ENCODE peak calls at places on chromosomes 6 and 20, in six cellular contexts. One of them, this sample, is unnamed. For H3K4me1, the result is how much of the 10 kb centered on the place peaks cover.

GRCh38 chr6:121839891-121840290 is 404.4 kb downstream of the GJA1 start:
- DNase-seq in tibial nerve: no peak
- DNase-seq in endothelial cell of umbilical vein: no peak
- DNase-seq in OCI-LY7: no peak
- DNase-seq in thoracic aorta: no peak
- DNase-seq in Peyer's patch: no peak
- DNase-seq in this sample: no peak

GRCh38 chr6:32607263-32607987 is 17.8 kb upstream of the HLA-DRB1 start:
- DNase-seq in tibial nerve: no peak
- DNase-seq in OCI-LY7: no peak
- DNase-seq in endothelial cell of umbilical vein: no peak
- DNase-seq in thoracic aorta: no peak
- DNase-seq in Peyer's patch: peak
- DNase-seq in this sample: no peak

GRCh38 chr6:41494212-41495115 is 51.7 kb upstream of the FOXP4 start:
- DNase-seq in tibial nerve: no peak
- DNase-seq in OCI-LY7: no peak
- DNase-seq in endothelial cell of umbilical vein: no peak
- DNase-seq in thoracic aorta: no peak
- DNase-seq in Peyer's patch: no peak
- DNase-seq in this sample: no peak

GRCh38 chr20:9015984-9016324 is 52.9 kb upstream of the PLCB4 start:
- DNase-seq in OCI-LY7: no peak
- DNase-seq in endothelial cell of umbilical vein: no peak
- DNase-seq in thoracic aorta: no peak
- DNase-seq in Peyer's patch: no peak
- DNase-seq in tibial nerve: no peak
- DNase-seq in this sample: no peak

GRCh38 chr20:63064745-63065711 is 58.3 kb upstream of the BHLHE23 start:
- DNase-seq in tibial nerve: no peak
- DNase-seq in endothelial cell of umbilical vein: no peak
- DNase-seq in OCI-LY7: no peak
- DNase-seq in thoracic aorta: no peak
- DNase-seq in Peyer's patch: no peak
- DNase-seq in this sample: no peak

GRCh38 chr6:89997456-89998445 is 103.5 kb downstream of the GJA10 start:
- DNase-seq in endothelial cell of umbilical vein: no peak
- DNase-seq in OCI-LY7: no peak
- DNase-seq in thoracic aorta: no peak
- DNase-seq in tibial nerve: no peak
- DNase-seq in Peyer's patch: no peak
- DNase-seq in this sample: peak

GRCh38 chr20:24951536-24952047 is 2.5 kb downstream of the CST7 start:
- DNase-seq in thoracic aorta: no peak
- DNase-seq in tibial nerve: no peak
- DNase-seq in endothelial cell of umbilical vein: no peak
- DNase-seq in OCI-LY7: no peak
- DNase-seq in Peyer's patch: no peak
- DNase-seq in this sample: no peak

GRCh38 chr6:127641905-127642304 is 64.9 kb downstream of the C6orf58 start:
- DNase-seq in thoracic aorta: no peak
- DNase-seq in Peyer's patch: no peak
- DNase-seq in endothelial cell of umbilical vein: peak
- DNase-seq in tibial nerve: no peak
- DNase-seq in OCI-LY7: peak
- DNase-seq in this sample: no peak

GRCh38 chr6:43972915-43973304 is 154.3 kb downstream of the MRPL14 start:
- DNase-seq in OCI-LY7: no peak
- DNase-seq in thoracic aorta: peak
- DNase-seq in endothelial cell of umbilical vein: peak
- DNase-seq in tibial nerve: no peak
- DNase-seq in Peyer's patch: peak
- DNase-seq in this sample: peak

GRCh38 chr6:49835140-49835539 is 31.2 kb downstream of the CRISP1 start:
- DNase-seq in Peyer's patch: no peak
- DNase-seq in OCI-LY7: no peak
- DNase-seq in thoracic aorta: no peak
- DNase-seq in tibial nerve: no peak
- DNase-seq in endothelial cell of umbilical vein: no peak
- DNase-seq in this sample: no peak

GRCh38 chr6:100706491-100706890 is 174.6 kb downstream of the ASCC3 start:
- DNase-seq in thoracic aorta: no peak
- DNase-seq in endothelial cell of umbilical vein: no peak
- DNase-seq in Peyer's patch: no peak
- DNase-seq in OCI-LY7: no peak
- DNase-seq in tibial nerve: no peak
- DNase-seq in this sample: no peak

GRCh38 chr6:41090841-41091761 is 18.3 kb downstream of the NFYA start:
- DNase-seq in endothelial cell of umbilical vein: no peak
- DNase-seq in OCI-LY7: no peak
- DNase-seq in Peyer's patch: no peak
- DNase-seq in tibial nerve: no peak
- DNase-seq in thoracic aorta: no peak
- DNase-seq in this sample: peak

GRCh38 chr20:57780398-57780797 is 70.6 kb upstream of the PMEPA1 start:
- DNase-seq in tibial nerve: no peak
- DNase-seq in endothelial cell of umbilical vein: no peak
- DNase-seq in thoracic aorta: no peak
- DNase-seq in Peyer's patch: no peak
- DNase-seq in OCI-LY7: no peak
- DNase-seq in this sample: no peak

GRCh38 chr6:31945507-31946369 is at the start of gene CFB:
- DNase-seq in OCI-LY7: no peak
- DNase-seq in tibial nerve: peak
- DNase-seq in thoracic aorta: peak
- DNase-seq in Peyer's patch: peak
- DNase-seq in endothelial cell of umbilical vein: peak
- DNase-seq in this sample: peak

GRCh38 chr20:32920530-32921298 is 62.0 kb downstream of the EFCAB8 start:
- DNase-seq in OCI-LY7: no peak
- DNase-seq in thoracic aorta: no peak
- DNase-seq in endothelial cell of umbilical vein: no peak
- DNase-seq in Peyer's patch: no peak
- DNase-seq in tibial nerve: no peak
- DNase-seq in this sample: no peak

GRCh38 chr20:45833030-45833882 is at the start of gene SNX21:
- DNase-seq in tibial nerve: peak
- DNase-seq in endothelial cell of umbilical vein: peak
- DNase-seq in thoracic aorta: peak
- DNase-seq in Peyer's patch: peak
- DNase-seq in OCI-LY7: no peak
- DNase-seq in this sample: peak

GRCh38 chr6:106431405-106431804 is 70.9 kb downstream of the CRYBG1 start:
- DNase-seq in Peyer's patch: no peak
- DNase-seq in OCI-LY7: no peak
- DNase-seq in tibial nerve: no peak
- DNase-seq in endothelial cell of umbilical vein: no peak
- DNase-seq in thoracic aorta: no peak
- DNase-seq in this sample: no peak

DNA sequence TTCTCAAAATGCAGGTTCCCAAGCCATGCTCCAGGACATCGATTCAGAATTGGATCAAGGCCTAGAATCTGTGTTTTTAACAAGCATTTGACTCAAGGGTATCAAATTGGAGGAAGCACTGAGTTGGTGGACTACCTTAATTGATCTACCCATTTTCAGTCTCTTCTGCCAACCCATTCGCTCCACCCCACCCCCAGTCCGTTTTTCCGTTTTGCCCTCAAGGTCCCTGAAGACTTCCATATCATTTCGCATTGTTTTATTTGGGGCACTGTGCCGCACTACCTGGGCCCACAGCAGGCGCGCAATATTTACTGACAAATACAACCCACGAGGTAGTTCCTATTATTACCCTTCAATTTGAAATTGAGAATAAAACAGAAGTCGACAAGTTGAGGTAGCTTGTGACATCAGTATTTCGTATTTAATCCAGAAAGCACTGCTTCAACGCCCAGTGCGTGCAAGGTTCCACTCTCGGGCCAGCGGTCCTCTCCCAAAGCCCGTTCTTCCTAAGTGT is 557 bp upstream of the DHX35 start:
- DNase-seq in thoracic aorta: no peak
- DNase-seq in Peyer's patch: no peak
- DNase-seq in endothelial cell of umbilical vein: no peak
- DNase-seq in tibial nerve: no peak
- DNase-seq in OCI-LY7: peak
- DNase-seq in this sample: no peak
- H3K27ac ChIP-seq in thoracic aorta: no peak
- H3K27ac ChIP-seq in Peyer's patch: peak
- H3K27ac ChIP-seq in endothelial cell of umbilical vein: peak
- H3K27ac ChIP-seq in tibial nerve: peak
- H3K27ac ChIP-seq in OCI-LY7: peak
- H3K27ac ChIP-seq in this sample: peak

GRCh38 chr6:3523966-3524365 is 67.1 kb upstream of the SLC22A23 start:
- DNase-seq in endothelial cell of umbilical vein: no peak
- DNase-seq in Peyer's patch: no peak
- DNase-seq in thoracic aorta: no peak
- DNase-seq in OCI-LY7: no peak
- DNase-seq in tibial nerve: no peak
- DNase-seq in this sample: no peak

GRCh38 chr6:3523288-3523670 is 66.4 kb upstream of the SLC22A23 start:
- DNase-seq in OCI-LY7: no peak
- DNase-seq in thoracic aorta: no peak
- DNase-seq in endothelial cell of umbilical vein: no peak
- DNase-seq in Peyer's patch: no peak
- DNase-seq in tibial nerve: no peak
- DNase-seq in this sample: peak

GRCh38 chr6:3522561-3523287 is 65.9 kb upstream of the SLC22A23 start:
- DNase-seq in thoracic aorta: no peak
- DNase-seq in tibial nerve: no peak
- DNase-seq in endothelial cell of umbilical vein: no peak
- DNase-seq in OCI-LY7: no peak
- DNase-seq in Peyer's patch: no peak
- DNase-seq in this sample: no peak

GRCh38 chr6:3518356-3518841 is 61.5 kb upstream of the SLC22A23 start:
- DNase-seq in thoracic aorta: no peak
- DNase-seq in endothelial cell of umbilical vein: no peak
- DNase-seq in Peyer's patch: no peak
- DNase-seq in tibial nerve: no peak
- DNase-seq in OCI-LY7: no peak
- DNase-seq in this sample: peak

GRCh38 chr6:3520541-3521220 is 63.8 kb upstream of the SLC22A23 start:
- DNase-seq in tibial nerve: no peak
- DNase-seq in endothelial cell of umbilical vein: no peak
- DNase-seq in thoracic aorta: no peak
- DNase-seq in Peyer's patch: no peak
- DNase-seq in OCI-LY7: no peak
- DNase-seq in this sample: no peak
- H3K4me1 ChIP-seq in tibial nerve: under half
- H3K4me1 ChIP-seq in endothelial cell of umbilical vein: under half
- H3K4me1 ChIP-seq in thoracic aorta: under half
- H3K4me1 ChIP-seq in Peyer's patch: under half
- H3K4me1 ChIP-seq in OCI-LY7: under half
- H3K4me1 ChIP-seq in this sample: under half

GRCh38 chr20:59428441-59429205 is 128.2 kb downstream of the EDN3 start:
- DNase-seq in endothelial cell of umbilical vein: no peak
- DNase-seq in OCI-LY7: no peak
- DNase-seq in tibial nerve: no peak
- DNase-seq in thoracic aorta: no peak
- DNase-seq in Peyer's patch: no peak
- DNase-seq in this sample: peak
- TF ChIP-seq CTCF in endothelial cell of umbilical vein: no peak
- TF ChIP-seq CTCF in OCI-LY7: peak
- TF ChIP-seq CTCF in tibial nerve: no peak
- TF ChIP-seq CTCF in thoracic aorta: no peak
- TF ChIP-seq CTCF in Peyer's patch: no peak
- TF ChIP-seq CTCF in this sample: peak

GRCh38 chr6:169368200-169368599 is 114.6 kb upstream of the THBS2 start:
- DNase-seq in endothelial cell of umbilical vein: no peak
- DNase-seq in OCI-LY7: no peak
- DNase-seq in Peyer's patch: no peak
- DNase-seq in tibial nerve: no peak
- DNase-seq in thoracic aorta: no peak
- DNase-seq in this sample: no peak

GRCh38 chr6:169362501-169363121 is 109.0 kb upstream of the THBS2 start:
- DNase-seq in Peyer's patch: no peak
- DNase-seq in tibial nerve: no peak
- DNase-seq in OCI-LY7: no peak
- DNase-seq in thoracic aorta: no peak
- DNase-seq in endothelial cell of umbilical vein: no peak
- DNase-seq in this sample: no peak

GRCh38 chr6:169367507-169367906 is 113.9 kb upstream of the THBS2 start:
- DNase-seq in OCI-LY7: no peak
- DNase-seq in Peyer's patch: no peak
- DNase-seq in endothelial cell of umbilical vein: no peak
- DNase-seq in thoracic aorta: no peak
- DNase-seq in tibial nerve: no peak
- DNase-seq in this sample: no peak

GRCh38 chr6:169366177-169366901 is 112.7 kb upstream of the THBS2 start:
- DNase-seq in Peyer's patch: no peak
- DNase-seq in endothelial cell of umbilical vein: no peak
- DNase-seq in tibial nerve: no peak
- DNase-seq in OCI-LY7: no peak
- DNase-seq in thoracic aorta: no peak
- DNase-seq in this sample: no peak

DNA sequence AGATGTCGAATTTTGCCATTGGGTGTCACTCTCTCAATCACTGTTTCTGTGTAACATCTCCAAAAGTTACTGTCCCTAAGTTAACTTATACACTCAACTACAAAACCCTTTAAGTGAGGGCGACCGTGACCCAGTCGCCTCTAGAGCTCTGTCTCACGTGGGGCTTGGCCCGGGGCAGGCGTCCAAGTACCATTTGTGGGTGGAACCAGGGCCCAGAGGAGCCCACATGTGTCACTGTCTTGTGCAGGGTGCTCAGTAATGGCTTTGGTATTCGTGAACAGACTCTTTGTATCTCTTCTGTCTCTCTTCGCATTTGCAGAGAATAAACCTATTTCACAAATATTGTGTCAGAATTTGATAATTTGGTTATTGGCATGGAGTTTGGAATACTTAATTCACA is 109.9 kb upstream of the THBS2 start:
- DNase-seq in thoracic aorta: no peak
- DNase-seq in tibial nerve: no peak
- DNase-seq in Peyer's patch: no peak
- DNase-seq in OCI-LY7: no peak
- DNase-seq in endothelial cell of umbilical vein: no peak
- DNase-seq in this sample: no peak
- H3K27ac ChIP-seq in thoracic aorta: no peak
- H3K27ac ChIP-seq in tibial nerve: peak
- H3K27ac ChIP-seq in Peyer's patch: no peak
- H3K27ac ChIP-seq in OCI-LY7: no peak
- H3K27ac ChIP-seq in endothelial cell of umbilical vein: no peak
- H3K27ac ChIP-seq in this sample: no peak

DNA sequence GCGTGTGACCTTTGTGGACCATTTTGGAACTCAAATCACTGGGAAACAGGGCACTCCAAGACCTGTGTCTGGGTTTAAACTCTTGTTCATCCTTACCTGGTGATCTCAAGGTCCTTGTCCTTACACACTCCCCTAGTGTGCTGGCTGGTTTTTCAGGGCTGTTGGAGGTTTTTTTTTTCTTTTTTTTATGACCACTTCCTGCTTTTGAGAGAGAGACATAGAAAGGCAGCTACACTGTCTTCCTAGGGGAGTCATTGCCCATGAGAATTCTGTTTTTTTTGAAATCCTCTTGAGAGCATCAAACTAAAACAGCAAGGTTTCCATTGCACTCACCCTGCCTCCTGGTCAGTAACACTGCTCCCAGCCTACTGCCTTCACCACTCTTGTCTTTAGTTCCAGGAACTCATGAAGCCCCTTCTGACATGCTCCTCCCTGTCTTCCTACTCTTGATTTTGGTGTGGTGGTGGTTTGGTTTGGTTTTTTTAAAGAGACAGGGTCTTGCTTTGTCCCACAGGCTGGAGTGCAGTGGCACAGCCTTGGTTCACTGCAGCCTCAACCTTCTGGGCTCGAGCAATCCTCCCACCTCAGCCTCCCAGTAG is 28.6 kb downstream of the PRPH2 start:
- DNase-seq in tibial nerve: no peak
- DNase-seq in OCI-LY7: peak
- DNase-seq in Peyer's patch: no peak
- DNase-seq in endothelial cell of umbilical vein: no peak
- DNase-seq in thoracic aorta: no peak
- DNase-seq in this sample: no peak
- H3K4me1 ChIP-seq in tibial nerve: under half
- H3K4me1 ChIP-seq in OCI-LY7: under half
- H3K4me1 ChIP-seq in Peyer's patch: under half
- H3K4me1 ChIP-seq in endothelial cell of umbilical vein: under half
- H3K4me1 ChIP-seq in thoracic aorta: half or more
- H3K4me1 ChIP-seq in this sample: under half

This sample was measured in prostate gland.